ENCODE peak calls at places on chromosomes 6 and 20, in five cellular contexts. One of them, this sample, is unnamed.

GRCh38 chr6:169167581-169168301 is 85.9 kb downstream of the THBS2 start:
- DNase-seq in effector memory CD4-positive, alpha-beta T cell: no peak
- DNase-seq in HS-5: no peak
- DNase-seq in activated CD4-positive, alpha-beta memory T cell treated with anti-CD3 and anti-CD28 coated beads for 36 hours: no peak
- DNase-seq in activated T-helper 1 cell treated with anti-CD3 and anti-CD28 coated beads, Interleukin-2, amount 50 U/mL, for 16 hours: no peak
- DNase-seq in this sample: peak

GRCh38 chr6:22231616-22232015 is 65.2 kb downstream of the PRL start:
- DNase-seq in effector memory CD4-positive, alpha-beta T cell: no peak
- DNase-seq in HS-5: no peak
- DNase-seq in activated CD4-positive, alpha-beta memory T cell treated with anti-CD3 and anti-CD28 coated beads for 36 hours: no peak
- DNase-seq in activated T-helper 1 cell treated with anti-CD3 and anti-CD28 coated beads, Interleukin-2, amount 50 U/mL, for 16 hours: no peak
- DNase-seq in this sample: no peak

GRCh38 chr6:155245193-155245592 is 18.6 kb upstream of the CLDN20 start:
- DNase-seq in effector memory CD4-positive, alpha-beta T cell: no peak
- DNase-seq in HS-5: no peak
- DNase-seq in activated CD4-positive, alpha-beta memory T cell treated with anti-CD3 and anti-CD28 coated beads for 36 hours: no peak
- DNase-seq in activated T-helper 1 cell treated with anti-CD3 and anti-CD28 coated beads, Interleukin-2, amount 50 U/mL, for 16 hours: no peak
- DNase-seq in this sample: no peak

GRCh38 chr6:35089935-35090505 is 51.1 kb downstream of the TCP11 start:
- DNase-seq in effector memory CD4-positive, alpha-beta T cell: no peak
- DNase-seq in HS-5: peak
- DNase-seq in activated CD4-positive, alpha-beta memory T cell treated with anti-CD3 and anti-CD28 coated beads for 36 hours: no peak
- DNase-seq in activated T-helper 1 cell treated with anti-CD3 and anti-CD28 coated beads, Interleukin-2, amount 50 U/mL, for 16 hours: no peak
- DNase-seq in this sample: no peak

GRCh38 chr6:167485186-167485978 is 160.5 kb downstream of the TTLL2 start:
- DNase-seq in effector memory CD4-positive, alpha-beta T cell: no peak
- DNase-seq in HS-5: no peak
- DNase-seq in activated CD4-positive, alpha-beta memory T cell treated with anti-CD3 and anti-CD28 coated beads for 36 hours: no peak
- DNase-seq in activated T-helper 1 cell treated with anti-CD3 and anti-CD28 coated beads, Interleukin-2, amount 50 U/mL, for 16 hours: no peak
- DNase-seq in this sample: peak

GRCh38 chr6:45681860-45682488 is 304.2 kb upstream of the SUPT3H start:
- DNase-seq in effector memory CD4-positive, alpha-beta T cell: no peak
- DNase-seq in HS-5: no peak
- DNase-seq in activated CD4-positive, alpha-beta memory T cell treated with anti-CD3 and anti-CD28 coated beads for 36 hours: peak
- DNase-seq in activated T-helper 1 cell treated with anti-CD3 and anti-CD28 coated beads, Interleukin-2, amount 50 U/mL, for 16 hours: no peak
- DNase-seq in this sample: no peak

GRCh38 chr6:117960906-117961700 is 54.0 kb downstream of the SLC35F1 start:
- DNase-seq in effector memory CD4-positive, alpha-beta T cell: no peak
- DNase-seq in HS-5: no peak
- DNase-seq in activated CD4-positive, alpha-beta memory T cell treated with anti-CD3 and anti-CD28 coated beads for 36 hours: no peak
- DNase-seq in activated T-helper 1 cell treated with anti-CD3 and anti-CD28 coated beads, Interleukin-2, amount 50 U/mL, for 16 hours: no peak
- DNase-seq in this sample: no peak

GRCh38 chr6:113936093-113936934 is 34.6 kb downstream of the HDAC2 start:
- DNase-seq in effector memory CD4-positive, alpha-beta T cell: no peak
- DNase-seq in HS-5: peak
- DNase-seq in activated CD4-positive, alpha-beta memory T cell treated with anti-CD3 and anti-CD28 coated beads for 36 hours: no peak
- DNase-seq in activated T-helper 1 cell treated with anti-CD3 and anti-CD28 coated beads, Interleukin-2, amount 50 U/mL, for 16 hours: no peak
- DNase-seq in this sample: no peak

GRCh38 chr6:143549221-143549620 is 37.7 kb upstream of the FUCA2 start:
- DNase-seq in effector memory CD4-positive, alpha-beta T cell: no peak
- DNase-seq in HS-5: no peak
- DNase-seq in activated CD4-positive, alpha-beta memory T cell treated with anti-CD3 and anti-CD28 coated beads for 36 hours: no peak
- DNase-seq in activated T-helper 1 cell treated with anti-CD3 and anti-CD28 coated beads, Interleukin-2, amount 50 U/mL, for 16 hours: no peak
- DNase-seq in this sample: no peak

GRCh38 chr6:166167258-166167731 is 356 bp downstream of the TBXT start:
- DNase-seq in effector memory CD4-positive, alpha-beta T cell: no peak
- DNase-seq in HS-5: no peak
- DNase-seq in activated CD4-positive, alpha-beta memory T cell treated with anti-CD3 and anti-CD28 coated beads for 36 hours: no peak
- DNase-seq in activated T-helper 1 cell treated with anti-CD3 and anti-CD28 coated beads, Interleukin-2, amount 50 U/mL, for 16 hours: no peak
- DNase-seq in this sample: no peak

GRCh38 chr20:63060057-63060991 is 53.6 kb upstream of the BHLHE23 start:
- DNase-seq in effector memory CD4-positive, alpha-beta T cell: no peak
- DNase-seq in HS-5: no peak
- DNase-seq in activated CD4-positive, alpha-beta memory T cell treated with anti-CD3 and anti-CD28 coated beads for 36 hours: no peak
- DNase-seq in activated T-helper 1 cell treated with anti-CD3 and anti-CD28 coated beads, Interleukin-2, amount 50 U/mL, for 16 hours: no peak
- DNase-seq in this sample: no peak

GRCh38 chr6:148027201-148027600 is 315.4 kb upstream of the SASH1 start:
- DNase-seq in effector memory CD4-positive, alpha-beta T cell: no peak
- DNase-seq in HS-5: no peak
- DNase-seq in activated CD4-positive, alpha-beta memory T cell treated with anti-CD3 and anti-CD28 coated beads for 36 hours: no peak
- DNase-seq in activated T-helper 1 cell treated with anti-CD3 and anti-CD28 coated beads, Interleukin-2, amount 50 U/mL, for 16 hours: no peak
- DNase-seq in this sample: no peak

GRCh38 chr6:81594501-81594900 is 158.0 kb downstream of the TENT5A start:
- DNase-seq in effector memory CD4-positive, alpha-beta T cell: no peak
- DNase-seq in HS-5: no peak
- DNase-seq in activated CD4-positive, alpha-beta memory T cell treated with anti-CD3 and anti-CD28 coated beads for 36 hours: no peak
- DNase-seq in activated T-helper 1 cell treated with anti-CD3 and anti-CD28 coated beads, Interleukin-2, amount 50 U/mL, for 16 hours: no peak
- DNase-seq in this sample: no peak

GRCh38 chr6:157715766-157716171 is 107.3 kb upstream of the SNX9 start:
- DNase-seq in effector memory CD4-positive, alpha-beta T cell: no peak
- DNase-seq in HS-5: peak
- DNase-seq in activated CD4-positive, alpha-beta memory T cell treated with anti-CD3 and anti-CD28 coated beads for 36 hours: no peak
- DNase-seq in activated T-helper 1 cell treated with anti-CD3 and anti-CD28 coated beads, Interleukin-2, amount 50 U/mL, for 16 hours: no peak
- DNase-seq in this sample: peak

GRCh38 chr6:99219788-99220187 is 129.7 kb downstream of the FAXC start:
- DNase-seq in effector memory CD4-positive, alpha-beta T cell: no peak
- DNase-seq in HS-5: no peak
- DNase-seq in activated CD4-positive, alpha-beta memory T cell treated with anti-CD3 and anti-CD28 coated beads for 36 hours: peak
- DNase-seq in activated T-helper 1 cell treated with anti-CD3 and anti-CD28 coated beads, Interleukin-2, amount 50 U/mL, for 16 hours: no peak
- DNase-seq in this sample: no peak